ENCODE peak calls at places on chromosome 3, in seven cellular contexts. T is activated T-cell treated with anti-CD3 and anti-CD28 coated beads, Interleukin-2, amount 50 U/mL, for 72 hours; C is uterus; H is stomach; O is mammary epithelial cell; A is small intestine; E is CD8-positive, alpha-beta T cell. U is an unnamed sample.
A peak's percentile ranks its signal among the peaks of the same experiment; 100 is the strongest.

GRCh38 chr3:126197854-126198584 is 17.6 kb upstream of the ALDH1L1 start:
- DNase-seq in A (peak; percentile 32), O (peak; percentile 46), E (peak; percentile 61), T (peak; percentile 58), H (peak; percentile 65), C (peak; percentile 72), U (peak; percentile 60)

GRCh38 chr3:51946796-51947195 is 4.6 kb downstream of the PARP3 start:
- DNase-seq in O (no peak), C (no peak), T (no peak), H (no peak), E (no peak), A (no peak), U (no peak)

GRCh38 chr3:58356054-58356453 is 23.4 kb downstream of the PXK start:
- DNase-seq in O (peak; percentile 19), C (no peak), E (no peak), T (no peak), H (no peak), A (peak; percentile 5), U (no peak)

GRCh38 chr3:45011756-45012441 is 14.2 kb upstream of the CLEC3B start:
- DNase-seq in H (peak; percentile 39), O (peak; percentile 63), T (no peak), E (no peak), A (no peak), C (peak; percentile 82), U (peak; percentile 89)

GRCh38 chr3:52405066-52405465 is 39.8 kb downstream of the SEMA3G start:
- DNase-seq in A (no peak), C (no peak), O (no peak), T (no peak), H (no peak), E (no peak), U (no peak)

GRCh38 chr3:165642761-165643432 is 194.3 kb downstream of the BCHE start:
- DNase-seq in H (no peak), C (peak; percentile 71), E (no peak), T (no peak), O (peak; percentile 92), A (peak; percentile 85), U (peak; percentile 88)

GRCh38 chr3:55826731-55827496 is 339.8 kb upstream of the WNT5A start:
- DNase-seq in T (no peak), O (peak; percentile 6), C (no peak), H (no peak), E (no peak), A (no peak), U (peak; percentile 7)

GRCh38 chr3:42601898-42602581 is 1.6 kb downstream of the NKTR start:
- DNase-seq in T (no peak), O (peak; percentile 50), A (peak; percentile 45), H (no peak), C (no peak), E (no peak), U (no peak)

GRCh38 chr3:20857636-20858035 is 671.6 kb upstream of the SGO1 start:
- DNase-seq in E (no peak), T (no peak), O (no peak), H (no peak), C (no peak), A (no peak), U (no peak)

GRCh38 chr3:48088056-48088748 is 72.0 kb upstream of the MAP4 start:
- DNase-seq in C (peak; percentile 46), O (no peak), H (peak; percentile 28), T (peak; percentile 6), A (peak; percentile 37), E (peak; percentile 49), U (peak; percentile 42)

GRCh38 chr3:44557074-44557473 is 2.1 kb downstream of the ZKSCAN7 start:
- DNase-seq in O (no peak), A (no peak), E (no peak), T (no peak), H (no peak), C (no peak), U (no peak)

GRCh38 chr3:96266395-96267187 is 547.8 kb upstream of the EPHA6 start:
- DNase-seq in C (no peak), H (no peak), O (peak; percentile 59), E (no peak), A (peak; percentile 90), T (no peak), U (peak; percentile 33)

GRCh38 chr3:71601811-71602210 is 18.3 kb upstream of the FOXP1 start:
- DNase-seq in C (no peak), T (no peak), E (no peak), H (no peak), O (peak; percentile 57), A (no peak), U (no peak)

GRCh38 chr3:159187706-159188105 is 385.9 kb downstream of the MFSD1 start:
- DNase-seq in T (no peak), C (no peak), H (no peak), A (no peak), E (no peak), O (no peak), U (no peak)

GRCh38 chr3:65178703-65179102 is 490.9 kb upstream of the ADAMTS9 start:
- DNase-seq in T (no peak), O (peak; percentile 80), A (no peak), C (peak; percentile 42), E (no peak), H (no peak), U (no peak)

GRCh38 chr3:119778176-119778575 is 3.7 kb upstream of the NR1I2 start:
- DNase-seq in T (no peak), O (no peak), H (no peak), C (no peak), A (no peak), E (no peak), U (no peak)

GRCh38 chr3:187368765-187369450 is 723 bp downstream of the RTP4 start:
- DNase-seq in C (no peak), T (no peak), O (peak; percentile 71), E (no peak), A (peak; percentile 48), H (no peak), U (peak; percentile 2)

GRCh38 chr3:126159476-126159875 is 20.9 kb downstream of the ALDH1L1 start:
- DNase-seq in A (no peak), T (no peak), H (no peak), O (no peak), C (no peak), E (peak; percentile 35), U (no peak)

GRCh38 chr3:66053783-66054094 is 15.0 kb upstream of the MAGI1 start:
- DNase-seq in A (no peak), O (no peak), E (no peak), C (no peak), H (no peak), T (no peak), U (no peak)

GRCh38 chr3:118980832-118981231 is 53.8 kb downstream of the IGSF11 start:
- DNase-seq in H (no peak), A (no peak), O (no peak), T (no peak), E (no peak), C (no peak), U (no peak)

GRCh38 chr3:28050895-28051294 is 190.5 kb upstream of the CMC1 start:
- DNase-seq in C (no peak), E (no peak), O (peak; percentile 87), H (no peak), A (peak; percentile 92), T (peak; percentile 63), U (no peak)

GRCh38 chr3:52046186-52046913 is 10.0 kb downstream of the DUSP7 start:
- DNase-seq in H (no peak), T (no peak), E (no peak), O (peak; percentile 100), C (peak; percentile 55), A (no peak), U (peak; percentile 95)

GRCh38 chr3:10783360-10784346 is 32.4 kb upstream of the SLC6A11 start:
- DNase-seq in E (no peak), A (peak; percentile 45), H (no peak), C (no peak), O (no peak), T (peak; percentile 26), U (peak; percentile 26)

GRCh38 chr3:99601493-99601892 is 36.9 kb upstream of the COL8A1 start:
- DNase-seq in O (no peak), T (no peak), E (no peak), C (no peak), H (no peak), A (no peak), U (no peak)

GRCh38 chr3:128855574-128855973 is 23.8 kb upstream of the ACAD9 start:
- DNase-seq in C (no peak), H (no peak), A (no peak), O (no peak), T (no peak), E (no peak), U (no peak)

GRCh38 chr3:14555835-14556234 is 15.7 kb upstream of the GRIP2 start:
- DNase-seq in H (peak; percentile 64), C (no peak), E (no peak), T (peak; percentile 23), A (peak; percentile 62), O (no peak), U (no peak)

GRCh38 chr3:13015286-13016082 is 57.7 kb downstream of the IQSEC1 start:
- DNase-seq in O (no peak), C (no peak), T (peak; percentile 56), H (peak; percentile 41), E (peak; percentile 77), A (peak; percentile 36), U (no peak)

GRCh38 chr3:182357928-182358327 is 435.4 kb upstream of the ATP11B start:
- DNase-seq in C (no peak), T (no peak), A (no peak), E (no peak), O (no peak), H (no peak), U (no peak)

GRCh38 chr3:12470111-12470510 is 14.2 kb upstream of the TSEN2 start:
- DNase-seq in O (peak; percentile 54), A (no peak), T (no peak), E (no peak), H (no peak), C (no peak), U (no peak)

GRCh38 chr3:50327129-50327528 is 894 bp downstream of the TUSC2 start:
- DNase-seq in E (no peak), C (no peak), O (no peak), A (no peak), T (no peak), H (no peak), U (no peak)

GRCh38 chr3:196149922-196150321 is 61.3 kb downstream of the ZDHHC19 start:
- DNase-seq in A (no peak), H (no peak), O (no peak), T (no peak), C (no peak), E (no peak), U (no peak)

GRCh38 chr3:132231633-132232032 is 85.6 kb upstream of the ACP3 start:
- DNase-seq in C (no peak), A (no peak), H (no peak), O (peak; percentile 69), T (no peak), E (no peak), U (peak; percentile 59)

GRCh38 chr3:158072790-158073189 is 33.4 kb downstream of the SHOX2 start:
- DNase-seq in H (no peak), C (no peak), A (no peak), T (no peak), O (no peak), E (no peak), U (no peak)

GRCh38 chr3:141384157-141384556 is 15.9 kb downstream of the ZBTB38 start:
- DNase-seq in O (no peak), C (no peak), H (no peak), A (no peak), T (no peak), E (no peak), U (no peak)

GRCh38 chr3:69879051-69879450 is 120.5 kb upstream of the SAMMSON start:
- DNase-seq in T (no peak), C (no peak), H (no peak), E (no peak), O (no peak), A (no peak), U (no peak)

GRCh38 chr3:148372476-148372875 is 325.2 kb upstream of the AGTR1 start:
- DNase-seq in E (no peak), T (no peak), A (peak; percentile 1), H (no peak), O (peak; percentile 12), C (no peak), U (no peak)

GRCh38 chr3:196706313-196706712 is 5.7 kb downstream of the CEP19 start:
- DNase-seq in A (no peak), E (no peak), H (no peak), C (no peak), T (no peak), O (no peak), U (no peak)